ENCODE peak calls at places on chromosomes 4 and X, in six cellular contexts. L, H, S, A, V and Y are unnamed samples.

GRCh38 chr4:8260656-8261111 is 8.9 kb upstream of the HTRA3 start:
- DNase-seq in H (no peak), L (no peak), V (peak), A (no peak), S (no peak), Y (no peak)

GRCh38 chr4:2942532-2943363 is 20.5 kb downstream of the NOP14 start:
- DNase-seq in V (no peak), S (no peak), L (no peak), A (peak), H (no peak), Y (no peak)

GRCh38 chr4:88012652-88013051 is 5.2 kb downstream of the PKD2 start:
- DNase-seq in A (no peak), V (peak), L (no peak), S (peak), H (no peak), Y (no peak)

GRCh38 chr4:62126064-62126732 is 926.1 kb downstream of the ADGRL3 start:
- DNase-seq in S (no peak), V (no peak), A (no peak), L (no peak), H (no peak), Y (no peak)

GRCh38 chr4:13659341-13660070 is 32.0 kb upstream of the BOD1L1 start:
- DNase-seq in H (no peak), V (no peak), A (no peak), S (no peak), L (no peak), Y (no peak)

GRCh38 chr4:157222764-157223145 is 2.2 kb downstream of the GRIA2 start:
- DNase-seq in S (no peak), L (no peak), H (no peak), V (no peak), A (no peak), Y (no peak)

GRCh38 chr4:52545099-52546069 is 113.7 kb downstream of the USP46 start:
- DNase-seq in H (peak), L (peak), V (peak), A (peak), S (peak), Y (peak)

GRCh38 chr4:47705326-47705981 is 132.4 kb downstream of the CORIN start:
- DNase-seq in H (no peak), V (peak), L (no peak), A (no peak), S (peak), Y (no peak)

GRCh38 chr4:140740422-140740821 is 15.8 kb downstream of the TBC1D9 start:
- DNase-seq in V (peak), L (no peak), H (no peak), S (no peak), A (no peak), Y (no peak)

GRCh38 chr4:41409095-41409494 is 128.9 kb upstream of the LIMCH1 start:
- DNase-seq in A (no peak), L (no peak), H (no peak), S (no peak), V (no peak), Y (no peak)

GRCh38 chr4:70945452-70946055 is 43.4 kb downstream of the MOB1B start:
- DNase-seq in A (no peak), H (no peak), L (no peak), S (no peak), V (no peak), Y (no peak)

GRCh38 chr4:55069248-55069647 is 56.1 kb downstream of the KDR start:
- DNase-seq in A (no peak), L (no peak), H (no peak), V (no peak), S (no peak), Y (no peak)

GRCh38 chr4:171759274-171759673 is 53.9 kb upstream of the GALNTL6 start:
- DNase-seq in H (no peak), A (no peak), L (no peak), V (no peak), S (no peak), Y (no peak)

GRCh38 chr4:20249333-20249732 is 2.4 kb upstream of the SLIT2 start:
- DNase-seq in H (no peak), V (peak), L (no peak), S (peak), A (no peak), Y (no peak)

GRCh38 chrX:50618788-50619558 is 148.3 kb upstream of the DGKK start:
- DNase-seq in H (no peak), V (no peak), A (no peak), L (no peak), S (no peak), Y (no peak)

GRCh38 chr4:6402566-6403399 is 69.6 kb downstream of the PPP2R2C start:
- DNase-seq in A (no peak), L (no peak), H (no peak), V (no peak), S (no peak), Y (no peak)